ENCODE peak calls at places on chromosome 16, in eight cellular contexts. I is uterus; O is prostate gland; F is IMR-90; E is heart left ventricle; R is small intestine; Q is right atrium auricular region; A is CD8-positive, alpha-beta memory T cell. U is an unnamed sample.

GRCh38 chr16:64586756-64587155 is 535.1 kb downstream of the CDH11 start:
- DNase-seq in I (no peak), O (no peak), F (no peak), E (no peak), R (no peak), Q (no peak), A (no peak), U (no peak)

GRCh38 chr16:14502932-14503741 is 126.9 kb downstream of the PARN start:
- DNase-seq in I (no peak), O (no peak), F (peak; percentile 76), E (no peak), R (no peak), Q (no peak), A (no peak), U (no peak)

GRCh38 chr16:1261131-1261917 is 5.5 kb downstream of the TPSD1 start:
- DNase-seq in I (no peak), O (no peak), F (no peak), E (no peak), R (no peak), Q (no peak), A (no peak), U (no peak)

GRCh38 chr16:74297296-74297665 is 667 bp downstream of the PSMD7 start:
- DNase-seq in I (peak; percentile 24), O (peak; percentile 8), F (peak; percentile 19), E (no peak), R (peak; percentile 7), Q (no peak), A (peak; percentile 23), U (peak; percentile 35)

GRCh38 chr16:89409161-89409711 is 81.1 kb downstream of the ANKRD11 start:
- DNase-seq in I (no peak), O (no peak), F (peak; percentile 71), E (peak; percentile 57), R (peak; percentile 30), Q (no peak), A (peak; percentile 93), U (no peak)

GRCh38 chr16:11263737-11264136 is 5.4 kb downstream of the TNP2 start:
- DNase-seq in I (no peak), O (no peak), F (no peak), E (no peak), R (no peak), Q (no peak), A (peak; percentile 74), U (no peak)

GRCh38 chr16:71467810-71468209 is 5.8 kb upstream of the ZNF23 start:
- DNase-seq in I (no peak), O (no peak), F (peak; percentile 28), E (no peak), R (peak; percentile 26), Q (no peak), A (peak; percentile 26), U (no peak)

GRCh38 chr16:27475561-27475960 is 73.6 kb downstream of the IL21R start:
- DNase-seq in I (no peak), O (no peak), F (peak; percentile 95), E (no peak), R (no peak), Q (no peak), A (no peak), U (no peak)

GRCh38 chr16:23903001-23903414 is 67.2 kb downstream of the PRKCB start:
- DNase-seq in I (no peak), O (no peak), F (no peak), E (no peak), R (no peak), Q (no peak), A (no peak), U (no peak)

GRCh38 chr16:58563235-58563634 is 47.9 kb downstream of the SETD6 start:
- DNase-seq in I (no peak), O (no peak), F (peak; percentile 59), E (no peak), R (no peak), Q (no peak), A (no peak), U (no peak)

GRCh38 chr16:66574081-66574480 is 5.2 kb upstream of the CMTM2 start:
- DNase-seq in I (no peak), O (no peak), F (peak; percentile 9), E (no peak), R (no peak), Q (no peak), A (no peak), U (no peak)

GRCh38 chr16:15825750-15826305 is 31.0 kb downstream of the MYH11 start:
- DNase-seq in I (no peak), O (no peak), F (no peak), E (no peak), R (no peak), Q (no peak), A (no peak), U (no peak)

GRCh38 chr16:12426122-12426521 is 377.6 kb downstream of the CPPED1 start:
- DNase-seq in I (no peak), O (no peak), F (peak; percentile 26), E (no peak), R (no peak), Q (no peak), A (no peak), U (no peak)

GRCh38 chr16:27639588-27640276 is 89.8 kb downstream of the KATNIP start:
- DNase-seq in I (no peak), O (peak; percentile 33), F (peak; percentile 65), E (no peak), R (peak; percentile 38), Q (no peak), A (no peak), U (peak; percentile 46)

GRCh38 chr16:89377446-89377838 is 112.9 kb downstream of the ANKRD11 start:
- DNase-seq in I (no peak), O (no peak), F (no peak), E (no peak), R (no peak), Q (no peak), A (peak; percentile 38), U (no peak)

GRCh38 chr16:85900031-85900792 is 1.2 kb downstream of the IRF8 start:
- DNase-seq in I (no peak), O (no peak), F (no peak), E (no peak), R (peak; percentile 95), Q (no peak), A (no peak), U (peak; percentile 65)

GRCh38 chr16:5025171-5025632 is 8.5 kb downstream of the NAGPA start:
- DNase-seq in I (no peak), O (no peak), F (no peak), E (no peak), R (peak; percentile 34), Q (no peak), A (no peak), U (peak; percentile 42)

GRCh38 chr16:1620391-1620790 is 8.2 kb downstream of the CRAMP1 start:
- DNase-seq in I (no peak), O (no peak), F (no peak), E (no peak), R (no peak), Q (no peak), A (no peak), U (no peak)

GRCh38 chr16:49282690-49283375 is 1.2 kb upstream of the CBLN1 start:
- DNase-seq in I (no peak), O (no peak), F (no peak), E (peak; percentile 68), R (peak; percentile 34), Q (no peak), A (no peak), U (peak; percentile 35)
- H3K27me3 ChIP-seq in I (peaks cover 2% of the 10 kb centered on the region), O (peaks cover 26% of the 10 kb centered on the region), F (peaks cover 47% of the 10 kb centered on the region), E (peaks cover 81% of the 10 kb centered on the region), R (peaks cover 46% of the 10 kb centered on the region), Q (peaks cover 36% of the 10 kb centered on the region), A (peaks cover 14% of the 10 kb centered on the region), U (peaks cover 55% of the 10 kb centered on the region)

DNA sequence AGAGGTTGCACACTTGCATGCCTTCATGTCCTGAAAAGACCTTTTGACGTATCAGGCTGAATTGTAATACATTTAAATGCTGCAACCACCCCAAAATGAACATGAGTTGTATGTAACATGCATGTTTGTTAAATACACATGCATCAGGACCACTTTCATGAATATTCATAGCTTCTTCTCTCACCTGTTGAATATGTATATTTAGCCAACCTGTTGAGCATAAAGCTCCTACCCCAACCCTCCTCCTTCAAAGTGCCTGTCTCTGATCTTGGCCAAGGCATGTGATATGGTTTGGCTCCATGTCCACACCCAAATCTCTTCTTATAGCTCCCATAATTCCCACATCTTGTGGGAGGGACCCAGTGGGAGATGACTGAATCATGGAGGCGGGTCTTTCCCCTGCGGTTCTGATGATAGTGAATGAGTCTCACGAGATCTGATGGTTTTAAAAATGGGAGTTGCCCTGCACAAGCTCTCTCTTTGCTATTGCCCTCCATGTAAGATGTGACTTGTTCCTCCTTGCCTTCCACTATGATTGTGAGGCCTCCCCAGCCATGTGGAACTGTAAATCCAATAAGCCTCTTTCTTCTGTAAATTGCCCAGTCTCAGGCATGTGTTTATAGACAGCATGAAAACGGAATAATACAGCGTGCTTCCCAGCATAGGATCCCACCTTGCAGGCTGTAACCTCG is 3.8 kb upstream of the CRYM start:
- DNase-seq in I (no peak), O (no peak), F (no peak), E (no peak), R (no peak), Q (no peak), A (no peak), U (no peak)
- H3K4me1 ChIP-seq in I (no peaks in the 10 kb centered on the region), O (no peaks in the 10 kb centered on the region), F (no peaks in the 10 kb centered on the region), E (peaks cover 18% of the 10 kb centered on the region), R (no peaks in the 10 kb centered on the region), Q (no peaks in the 10 kb centered on the region), A (no peaks in the 10 kb centered on the region), U (peaks cover 4% of the 10 kb centered on the region)

GRCh38 chr16:30565526-30565925 is 6.0 kb downstream of the ZNF688 start:
- DNase-seq in I (no peak), O (no peak), F (no peak), E (no peak), R (no peak), Q (no peak), A (no peak), U (no peak)

GRCh38 chr16:30559690-30560089 is 1.5 kb upstream of the ZNF764 start:
- DNase-seq in I (no peak), O (no peak), F (no peak), E (no peak), R (peak; percentile 66), Q (no peak), A (no peak), U (no peak)

GRCh38 chr16:30561212-30561816 is 3.1 kb upstream of the ZNF764 start:
- DNase-seq in I (peak; percentile 51), O (no peak), F (no peak), E (peak; percentile 81), R (peak; percentile 25), Q (no peak), A (no peak), U (peak; percentile 53)

GRCh38 chr16:30558789-30559377 is 709 bp upstream of the ZNF764 start:
- DNase-seq in I (no peak), O (no peak), F (no peak), E (no peak), R (no peak), Q (no peak), A (no peak), U (no peak)

GRCh38 chr16:30562021-30562420 is 3.8 kb upstream of the ZNF764 start:
- DNase-seq in I (no peak), O (no peak), F (no peak), E (no peak), R (peak; percentile 81), Q (no peak), A (no peak), U (peak; percentile 66)
- H3K4me3 ChIP-seq in I (no peak overlapping the region), O (no peak overlapping the region), F (no peak overlapping the region), E (no peak overlapping the region), R (peak overlapping the region; percentile 2), Q (peak overlapping the region; percentile 56), A (no peak overlapping the region), U (peak overlapping the region; percentile 40)

DNA sequence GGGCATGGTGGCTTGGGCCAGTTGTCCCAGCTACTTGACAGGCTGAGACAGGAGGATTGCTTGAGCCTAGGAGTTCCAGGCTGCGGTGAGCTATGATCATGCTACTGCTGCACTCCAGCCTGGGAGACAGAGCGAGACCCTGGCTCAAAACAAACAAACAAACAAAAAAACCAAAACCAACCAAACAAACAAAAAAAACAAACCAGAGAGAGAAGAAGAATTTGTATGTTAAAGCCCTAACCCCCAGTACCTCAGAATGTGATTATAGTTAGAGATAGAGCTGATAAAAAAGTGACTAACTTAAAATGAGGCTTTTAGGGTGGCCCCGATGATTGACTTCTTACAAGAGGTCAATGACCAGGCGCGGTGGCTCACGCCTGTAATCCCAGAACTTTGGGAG is 1.7 kb upstream of the MMP25 start:
- DNase-seq in I (no peak), O (no peak), F (no peak), E (no peak), R (no peak), Q (no peak), A (no peak), U (no peak)
- H3K27me3 ChIP-seq in I (peaks cover 29% of the 10 kb centered on the region), O (peaks cover 2% of the 10 kb centered on the region), F (peaks cover 67% of the 10 kb centered on the region), E (peaks cover 96% of the 10 kb centered on the region), R (peaks cover 17% of the 10 kb centered on the region), Q (peaks cover 23% of the 10 kb centered on the region), A (peaks cover 51% of the 10 kb centered on the region), U (peaks cover 42% of the 10 kb centered on the region)